ENCODE peak calls at places on chromosome 2, in five cellular contexts. K, Y, D, A and G are unnamed samples.

GRCh38 chr2:26681656-26682055 is 10.9 kb upstream of the KCNK3 start:
- DNase-seq in K (no peak), D (no peak), Y (no peak), A (no peak), G (no peak)

GRCh38 chr2:238791345-238791744 is 56.5 kb upstream of the TWIST2 start:
- DNase-seq in D (no peak), A (no peak), Y (no peak), K (no peak), G (no peak)

GRCh38 chr2:226726546-226726945 is 73.1 kb downstream of the IRS1 start:
- DNase-seq in A (no peak), K (no peak), Y (no peak), D (no peak), G (no peak)

GRCh38 chr2:71728036-71728435 is 274.7 kb downstream of the DYSF start:
- DNase-seq in K (no peak), Y (no peak), A (no peak), D (no peak), G (no peak)

GRCh38 chr2:168596881-168597280 is 140.8 kb downstream of the CERS6 start:
- DNase-seq in Y (no peak), K (peak; percentile 8), D (no peak), A (no peak), G (no peak)

GRCh38 chr2:8304821-8305766 is 376.8 kb upstream of the ID2 start:
- DNase-seq in K (no peak), Y (no peak), A (no peak), D (no peak), G (no peak)

GRCh38 chr2:11567631-11568031 is 33.8 kb downstream of the GREB1 start:
- DNase-seq in A (no peak), D (no peak), Y (no peak), K (no peak), G (no peak)

GRCh38 chr2:236955675-236956618 is 129.7 kb upstream of the COPS8 start:
- DNase-seq in A (no peak), K (no peak), D (no peak), Y (no peak), G (no peak)

GRCh38 chr2:44244135-44244871 is 31.0 kb upstream of the SLC3A1 start:
- DNase-seq in D (peak; percentile 32), K (peak; percentile 24), A (peak; percentile 42), Y (peak; percentile 50), G (peak; percentile 50)

GRCh38 chr2:42118759-42119569 is 50.2 kb upstream of the EML4 start:
- DNase-seq in A (no peak), D (no peak), Y (no peak), K (no peak), G (no peak)

GRCh38 chr2:229160180-229160579 is 110.9 kb downstream of the PID1 start:
- DNase-seq in Y (no peak), A (no peak), K (no peak), D (no peak), G (no peak)

GRCh38 chr2:12032421-12032820 is 286.0 kb downstream of the LPIN1 start:
- DNase-seq in A (no peak), D (no peak), Y (no peak), K (no peak), G (no peak)

GRCh38 chr2:113877651-113878594 is 12.0 kb upstream of the ACTR3 start:
- DNase-seq in D (no peak), K (no peak), A (no peak), Y (no peak), G (no peak)

GRCh38 chr2:216615298-216616082 is 17.7 kb upstream of the IGFBP2 start:
- DNase-seq in Y (no peak), A (no peak), K (no peak), D (no peak), G (peak; percentile 24)

GRCh38 chr2:127054604-127054930 is 52.4 kb downstream of the BIN1 start:
- DNase-seq in A (no peak), D (no peak), K (no peak), Y (no peak), G (no peak)

GRCh38 chr2:25606892-25607291 is 66.5 kb downstream of the DTNB start:
- DNase-seq in D (no peak), K (no peak), A (no peak), Y (no peak), G (no peak)

GRCh38 chr2:215137741-215138340 is 585 bp downstream of the ABCA12 start:
- DNase-seq in Y (no peak), K (peak; percentile 2), D (no peak), A (no peak), G (no peak)